ENCODE peak calls at places on chromosomes 2 and 18, in five cellular contexts. G is transverse colon, M is neuronal stem cell, H is heart right ventricle, Q is psoas muscle. F is an unnamed sample.

GRCh38 chr2:121650554-121650930 is 1.3 kb upstream of the CLASP1 start:
- DNase-seq in Q (no peak), G (peak), M (peak), H (no peak), F (no peak)

GRCh38 chr2:218896501-218897393 is 16.1 kb downstream of the WNT10A start:
- DNase-seq in G (peak), H (no peak), Q (no peak), M (no peak), F (no peak)

GRCh38 chr2:165238295-165238694 is 919 bp upstream of the SCN2A start:
- DNase-seq in H (no peak), M (peak), G (no peak), Q (no peak), F (no peak)

GRCh38 chr2:8049111-8049720 is 632.6 kb upstream of the ID2 start:
- DNase-seq in M (no peak), H (no peak), G (no peak), Q (no peak), F (no peak)

GRCh38 chr18:43420950-43421349 is 143.7 kb upstream of the SYT4 start:
- DNase-seq in H (no peak), Q (no peak), G (no peak), M (no peak), F (no peak)

GRCh38 chr2:197600306-197600705 is 75.1 kb downstream of the RFTN2 start:
- DNase-seq in Q (no peak), M (no peak), H (no peak), G (no peak), F (no peak)

GRCh38 chr2:124708661-124709060 is 683.6 kb downstream of the CNTNAP5 start:
- DNase-seq in G (no peak), M (no peak), H (no peak), Q (no peak), F (no peak)

GRCh38 chr18:31143025-31143424 is 19.6 kb downstream of the DSC1 start:
- DNase-seq in H (no peak), G (no peak), Q (no peak), M (no peak), F (no peak)

GRCh38 chr2:187994464-187995331 is 297.0 kb upstream of the GULP1 start:
- DNase-seq in Q (no peak), G (no peak), M (no peak), H (no peak), F (no peak)

GRCh38 chr2:37449686-37450392 is 105.4 kb downstream of the QPCT start:
- DNase-seq in G (peak), Q (no peak), M (no peak), H (no peak), F (no peak)

GRCh38 chr2:3626118-3626816 is 31.4 kb downstream of the COLEC11 start:
- DNase-seq in H (no peak), M (no peak), G (no peak), Q (no peak), F (no peak)

GRCh38 chr2:71882949-71883472 is 264.7 kb downstream of the CYP26B1 start:
- DNase-seq in G (peak), H (peak), Q (peak), M (no peak), F (no peak)

GRCh38 chr2:28206786-28207185 is 185.9 kb upstream of the FOSL2 start:
- DNase-seq in G (no peak), M (no peak), Q (no peak), H (no peak), F (no peak)

GRCh38 chr2:220935789-220936321 is 636.2 kb downstream of the EPHA4 start:
- DNase-seq in H (peak), G (no peak), Q (no peak), M (no peak), F (no peak)

GRCh38 chr2:1886405-1886992 is 142.2 kb upstream of the PXDN start:
- DNase-seq in Q (peak), G (peak), H (peak), M (peak), F (peak)

GRCh38 chr2:96317584-96317997 is 7.5 kb upstream of the ITPRIPL1 start:
- DNase-seq in Q (no peak), H (no peak), M (no peak), G (no peak), F (no peak)

GRCh38 chr2:23992931-23993330 is 17.0 kb upstream of the MFSD2B start:
- DNase-seq in M (no peak), Q (no peak), G (no peak), H (no peak), F (no peak)

GRCh38 chr2:39069890-39070289 is 51.0 kb downstream of the SOS1 start:
- DNase-seq in G (no peak), M (no peak), H (no peak), Q (no peak), F (no peak)

GRCh38 chr2:221102896-221103688 is 469.0 kb downstream of the EPHA4 start:
- DNase-seq in H (no peak), G (no peak), Q (no peak), M (no peak), F (no peak)

GRCh38 chr18:11984091-11984490 is 2.8 kb downstream of the IMPA2 start:
- DNase-seq in G (no peak), H (no peak), M (no peak), Q (no peak), F (no peak)

GRCh38 chr2:41722668-41723369 is 325.0 kb upstream of the PKDCC start:
- DNase-seq in Q (no peak), M (no peak), G (no peak), H (no peak), F (peak)

GRCh38 chr2:219608399-219608964 is 10.8 kb downstream of the STK11IP start:
- DNase-seq in Q (no peak), H (no peak), M (no peak), G (no peak), F (no peak)

GRCh38 chr2:109223490-109223889 is 94.5 kb downstream of the SH3RF3 start:
- DNase-seq in G (no peak), H (no peak), M (no peak), Q (no peak), F (no peak)

GRCh38 chr2:153770359-153770991 is 101.2 kb upstream of the GALNT13 start:
- DNase-seq in M (no peak), H (no peak), Q (no peak), G (no peak), F (no peak)

GRCh38 chr2:70122470-70122869 is 35.2 kb downstream of the PCBP1 start:
- DNase-seq in G (no peak), Q (no peak), H (no peak), M (no peak), F (no peak)

GRCh38 chr2:160473508-160474318 is 19.9 kb downstream of the RBMS1 start:
- DNase-seq in Q (no peak), M (no peak), H (no peak), G (no peak), F (no peak)

GRCh38 chr2:33336036-33336625 is 140.3 kb upstream of the RASGRP3 start:
- DNase-seq in Q (no peak), G (no peak), M (no peak), H (no peak), F (no peak)

GRCh38 chr2:147665035-147665434 is 179.8 kb upstream of the ACVR2A start:
- DNase-seq in Q (no peak), H (no peak), M (no peak), G (no peak), F (peak)

GRCh38 chr2:239236043-239236807 is 164.6 kb downstream of the HDAC4 start:
- DNase-seq in M (no peak), G (no peak), Q (no peak), H (no peak), F (no peak)

GRCh38 chr2:158414538-158414937 is 42.0 kb downstream of the CCDC148 start:
- DNase-seq in M (no peak), H (no peak), Q (no peak), G (no peak), F (no peak)

DNA sequence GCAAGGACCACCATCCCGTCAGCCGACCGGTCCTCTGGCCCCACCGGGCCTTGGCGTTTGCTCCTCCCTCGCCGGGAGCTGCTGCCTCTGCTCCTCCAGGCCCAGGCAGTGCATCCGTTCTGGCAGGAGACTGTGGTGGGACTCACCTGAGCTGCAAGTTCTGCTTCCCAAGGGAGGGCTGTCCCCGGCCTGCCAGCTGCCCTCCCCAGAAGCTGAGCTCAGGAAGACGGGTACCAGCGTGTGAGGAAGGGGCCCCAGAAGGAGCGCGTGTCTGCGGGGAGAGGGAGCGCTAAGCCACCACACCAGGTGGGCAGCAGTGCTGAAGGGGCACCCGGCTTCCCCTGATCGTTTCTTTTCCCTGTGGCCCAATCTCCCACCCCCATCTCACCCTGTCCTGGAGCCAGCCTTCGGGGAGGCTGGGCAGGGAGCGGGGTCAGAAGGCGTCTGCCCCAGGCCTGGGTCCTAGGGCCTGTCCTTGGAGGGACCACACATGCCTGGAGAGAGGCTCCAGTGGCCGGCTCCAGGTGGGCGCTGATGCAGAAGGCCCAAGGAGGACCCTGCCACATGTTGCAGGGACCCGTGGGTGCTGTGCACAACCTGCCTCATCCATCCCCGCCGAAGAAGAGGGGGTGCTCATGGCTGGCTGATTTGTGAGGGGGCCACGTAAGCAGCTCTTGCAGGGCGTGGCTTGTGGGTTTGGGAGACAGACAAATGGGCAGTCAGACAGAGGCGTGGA is 2.5 kb upstream of the RTP5 start:
- DNase-seq in M (no peak), H (peak), Q (peak), G (no peak), F (no peak)
- H3K27ac ChIP-seq in M (no peak), H (no peak), Q (no peak), G (no peak), F (no peak)

GRCh38 chr2:101115664-101116063 is 35.5 kb downstream of the TBC1D8 start:
- DNase-seq in H (no peak), M (no peak), Q (no peak), G (no peak), F (no peak)

GRCh38 chr2:101113441-101114267 is 37.5 kb downstream of the TBC1D8 start:
- DNase-seq in H (no peak), G (peak), Q (no peak), M (no peak), F (peak)

GRCh38 chr2:101116348-101116747 is 34.8 kb downstream of the TBC1D8 start:
- DNase-seq in Q (no peak), G (no peak), M (no peak), H (no peak), F (no peak)

GRCh38 chr2:101114268-101114783 is 36.9 kb downstream of the TBC1D8 start:
- DNase-seq in M (no peak), G (no peak), Q (no peak), H (no peak), F (no peak)

GRCh38 chr2:101114815-101115214 is 36.4 kb downstream of the TBC1D8 start:
- DNase-seq in H (no peak), M (no peak), Q (no peak), G (peak), F (no peak)
- H3K27ac ChIP-seq in H (peak), M (no peak), Q (peak), G (peak), F (peak)

GRCh38 chr2:97724073-97724410 is 10.7 kb downstream of the ZAP70 start:
- DNase-seq in M (no peak), G (no peak), Q (no peak), H (no peak), F (no peak)

GRCh38 chr2:97726311-97727064 is 13.1 kb downstream of the ZAP70 start:
- DNase-seq in Q (no peak), H (no peak), G (no peak), M (no peak), F (no peak)

GRCh38 chr2:97724501-97724900 is 11.1 kb downstream of the ZAP70 start:
- DNase-seq in H (no peak), G (no peak), Q (no peak), M (no peak), F (no peak)

GRCh38 chr2:97723156-97724072 is 10.0 kb downstream of the ZAP70 start:
- DNase-seq in M (no peak), G (no peak), Q (no peak), H (no peak), F (no peak)

DNA sequence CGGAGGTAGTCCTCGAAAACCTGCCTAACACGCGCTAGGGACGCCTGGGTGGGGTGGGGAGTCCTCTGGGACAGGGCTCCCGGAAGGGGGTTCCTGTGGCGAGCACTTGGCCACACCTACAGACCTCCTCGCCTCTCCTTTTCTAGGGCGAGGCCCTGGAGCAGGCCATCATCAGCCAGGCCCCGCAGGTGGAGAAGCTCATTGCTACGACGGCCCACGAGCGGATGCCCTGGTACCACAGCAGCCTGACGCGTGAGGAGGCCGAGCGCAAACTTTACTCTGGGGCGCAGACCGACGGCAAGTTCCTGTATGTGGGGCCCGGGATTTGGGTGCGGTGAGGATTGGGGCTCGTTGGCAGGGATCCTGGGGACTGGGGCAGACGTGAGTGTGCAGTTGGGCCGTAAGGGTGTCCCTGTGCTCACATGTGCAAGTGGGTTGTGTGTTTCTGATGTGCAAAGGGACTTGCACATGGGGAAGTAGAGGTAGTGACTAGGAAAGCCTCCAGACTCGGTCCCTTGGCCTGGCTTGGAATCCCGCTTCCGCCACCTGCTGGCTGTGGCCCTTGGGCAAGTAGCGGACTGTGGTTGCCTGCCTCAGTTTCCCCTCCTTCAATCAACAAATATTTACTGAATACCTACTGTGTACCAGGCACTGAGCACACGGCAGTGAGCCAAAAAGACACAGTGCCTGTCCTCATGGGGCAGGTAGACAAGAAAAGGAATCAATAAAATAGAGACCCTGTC is 11.7 kb downstream of the ZAP70 start:
- DNase-seq in Q (no peak), M (no peak), G (no peak), H (no peak), F (no peak)
- H3K27ac ChIP-seq in Q (no peak), M (no peak), G (no peak), H (no peak), F (no peak)

DNA sequence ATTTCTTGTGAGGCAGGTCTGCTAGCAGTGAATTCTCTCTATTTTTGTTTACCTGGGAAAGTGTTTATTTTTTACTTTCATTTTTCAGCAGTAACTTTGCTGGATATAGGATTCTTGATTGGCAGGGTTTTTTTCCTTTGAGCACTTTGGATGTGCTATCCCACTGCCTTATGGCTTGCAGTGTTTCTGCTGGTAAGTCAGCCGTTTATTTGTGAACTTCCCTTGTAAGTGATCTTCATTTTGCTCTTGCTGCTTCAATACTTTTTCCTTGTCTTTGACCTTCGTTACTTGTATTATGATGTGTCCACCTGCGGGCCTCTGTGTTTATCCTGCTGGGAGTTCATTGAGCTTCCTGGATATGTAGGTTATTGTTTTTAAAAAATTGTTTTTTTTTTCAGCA is 54.7 kb downstream of the SLC66A2 start:
- DNase-seq in Q (no peak), H (no peak), G (no peak), M (no peak), F (no peak)
- H3K27ac ChIP-seq in Q (no peak), H (no peak), G (no peak), M (no peak), F (no peak)

DNA sequence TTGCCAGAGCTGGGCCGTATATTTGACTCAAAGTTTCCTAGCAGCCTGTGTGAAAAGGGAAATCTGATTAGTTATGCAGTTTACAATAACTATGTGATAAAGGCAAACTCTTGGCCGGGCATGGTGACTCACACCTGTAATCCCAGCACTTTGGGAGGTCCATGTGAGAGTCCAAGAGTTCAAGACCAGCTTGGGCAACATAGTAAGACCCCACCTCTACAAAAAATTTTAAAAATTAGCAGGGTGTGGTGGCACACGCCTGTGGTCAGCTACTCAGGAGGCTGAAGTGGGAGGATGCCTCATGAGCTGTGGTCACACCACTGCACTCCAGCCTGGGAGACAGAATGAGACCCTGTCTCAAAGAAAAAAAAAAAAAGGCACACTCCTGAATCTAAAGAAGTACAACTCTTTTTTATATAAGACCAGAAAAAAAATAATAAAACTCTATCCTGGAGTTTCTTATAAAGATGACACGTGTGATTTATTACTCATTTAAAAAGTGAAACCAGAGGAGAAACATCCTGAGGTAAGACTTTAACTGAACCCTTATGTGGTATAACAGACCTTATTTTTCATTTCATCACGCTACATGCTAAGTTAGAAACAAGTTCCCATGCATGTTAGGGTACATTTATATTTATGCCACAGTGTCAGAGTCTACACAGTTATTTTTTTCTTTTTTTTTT is 32.6 kb upstream of the KCMF1 start:
- DNase-seq in G (no peak), M (no peak), H (no peak), Q (no peak), F (no peak)
- H3K27ac ChIP-seq in G (no peak), M (no peak), H (no peak), Q (no peak), F (peak)

DNA sequence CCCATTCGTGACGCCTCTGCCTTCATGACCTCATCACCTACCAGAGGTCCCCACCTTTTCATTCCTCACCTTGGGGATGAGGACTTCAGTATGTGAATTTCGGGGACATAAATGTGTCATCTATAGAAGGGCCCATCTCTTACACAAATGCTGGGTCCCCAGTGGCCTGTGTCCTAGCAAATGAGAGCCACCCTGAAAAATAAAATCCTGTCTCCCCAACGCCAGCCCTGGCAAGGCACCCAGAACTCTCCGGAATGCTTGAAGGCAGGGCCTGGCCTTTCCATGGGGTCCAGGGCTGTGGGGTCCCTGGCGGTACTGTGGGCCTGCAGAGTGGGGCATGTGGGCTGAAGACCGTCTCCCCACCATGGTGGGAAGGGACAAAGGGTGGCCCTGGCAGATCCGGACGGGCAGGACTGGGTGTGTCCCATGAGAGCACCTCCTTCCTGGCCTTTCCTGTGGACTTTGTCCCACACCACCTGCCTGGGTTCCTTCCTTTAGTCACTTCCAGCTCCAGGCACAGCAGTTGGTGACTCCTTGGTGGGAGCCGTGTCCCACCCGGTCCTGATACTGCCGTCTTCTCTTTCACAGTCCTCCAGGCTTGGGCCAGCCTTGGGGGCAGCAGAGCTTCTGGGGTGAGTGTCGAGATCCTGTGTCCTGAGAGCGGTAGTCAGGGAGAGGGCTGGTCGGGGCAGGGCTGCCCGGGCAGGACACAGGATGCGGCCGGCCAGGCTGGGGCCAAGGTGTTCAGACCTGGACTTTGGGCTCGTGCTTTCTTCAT is 18.6 kb downstream of the CAPN10 start:
- DNase-seq in G (peak), Q (peak), M (no peak), H (no peak), F (no peak)
- H3K27ac ChIP-seq in G (peak), Q (no peak), M (no peak), H (no peak), F (no peak)

F was measured in epithelial cell of prostate.